ENCODE peak calls at places on chromosomes 7 and 10, in four cellular contexts. J, D, U and K are unnamed samples.

GRCh38 chr7:16433568-16434122 is 12.3 kb upstream of the CRPPA start:
- DNase-seq in J (no peak), D (no peak), U (no peak), K (no peak)

GRCh38 chr7:39661960-39662359 is 38.6 kb downstream of the RALA start:
- DNase-seq in J (no peak), D (no peak), U (no peak), K (no peak)

GRCh38 chr7:154911411-154911810 is 91.5 kb downstream of the PAXIP1 start:
- DNase-seq in J (no peak), D (no peak), U (no peak), K (no peak)

GRCh38 chr7:131016230-131016629 is 282.2 kb upstream of the KLF14 start:
- DNase-seq in J (no peak), D (no peak), U (peak), K (no peak)

GRCh38 chr10:36677170-36677768 is 448.1 kb upstream of the ANKRD30A start:
- DNase-seq in J (no peak), D (peak), U (no peak), K (no peak)

GRCh38 chr10:132634241-132634946 is 96.8 kb downstream of the INPP5A start:
- DNase-seq in J (no peak), D (no peak), U (no peak), K (no peak)

GRCh38 chr10:113292743-113293142 is 260.1 kb upstream of the HABP2 start:
- DNase-seq in J (no peak), D (no peak), U (no peak), K (no peak)

GRCh38 chr10:102856758-102857424 is 2.8 kb downstream of the BORCS7 start:
- DNase-seq in J (no peak), D (no peak), U (no peak), K (no peak)

GRCh38 chr7:4527988-4528641 is 154.0 kb upstream of the FOXK1 start:
- DNase-seq in J (no peak), D (no peak), U (no peak), K (peak)

GRCh38 chr10:21172774-21173432 is 275.8 kb upstream of the NEBL start:
- DNase-seq in J (no peak), D (peak), U (no peak), K (no peak)

GRCh38 chr10:86300931-86301330 is 65.7 kb downstream of the GRID1 start:
- DNase-seq in J (no peak), D (no peak), U (no peak), K (no peak)

GRCh38 chr10:99754670-99755069 is 22.6 kb downstream of the CUTC start:
- DNase-seq in J (no peak), D (no peak), U (no peak), K (no peak)